ENCODE peak calls at places on chromosomes 4 and X, in ten cellular contexts. H is A549; Y is ureter; B is stimulated activated naive B cell treated with anti-CD40 and anti-IgM and Interleukin-4, amounts not matched to agents 10 μg/mL and 1 μg/mL and 100 μg/mL, for 72 hours; S is PC-3; Z is naive thymus-derived CD4-positive, alpha-beta T cell; M is foreskin fibroblast; Q is A673; R is Calu3; P is ascending aorta. L is an unnamed sample.

GRCh38 chr4:56505269-56506109 is at the start of gene ARL9:
- DNase-seq in H (peak), Y (peak), B (peak), S (peak), Z (peak), M (peak), Q (peak), R (peak), P (no peak), L (no peak)

GRCh38 chrX:47178337-47178736 is 15.3 kb upstream of the UBA1 start:
- DNase-seq in H (no peak), Y (no peak), B (no peak), S (no peak), Z (no peak), M (no peak), Q (no peak), R (no peak), P (no peak), L (no peak)

GRCh38 chr4:178970433-178971140 is 1528.3 kb upstream of the AGA start:
- DNase-seq in H (no peak), Y (no peak), B (no peak), S (no peak), Z (no peak), M (no peak), Q (no peak), R (no peak), P (no peak), L (no peak)

GRCh38 chr4:3313139-3313538 is 20.3 kb downstream of the RGS12 start:
- DNase-seq in H (no peak), Y (peak), B (no peak), S (no peak), Z (no peak), M (no peak), Q (no peak), R (no peak), P (no peak), L (no peak)

GRCh38 chr4:55768291-55768690 is 51.3 kb upstream of the EXOC1L start:
- DNase-seq in H (peak), Y (no peak), B (no peak), S (peak), Z (no peak), M (peak), Q (peak), R (peak), P (no peak), L (no peak)

GRCh38 chr4:77438549-77438948 is 167.1 kb upstream of the CXCL13 start:
- DNase-seq in H (no peak), Y (no peak), B (no peak), S (no peak), Z (no peak), M (no peak), Q (no peak), R (no peak), P (no peak), L (no peak)

GRCh38 chrX:119622356-119623232 is 16.4 kb upstream of the NKRF start:
- DNase-seq in H (no peak), Y (no peak), B (no peak), S (no peak), Z (no peak), M (peak), Q (no peak), R (no peak), P (no peak), L (no peak)

GRCh38 chrX:455199-455598 is 68.5 kb upstream of the PPP2R3B start:
- DNase-seq in H (no peak), Y (no peak), B (no peak), S (no peak), Z (no peak), M (no peak), Q (no peak), R (no peak), P (no peak), L (no peak)

GRCh38 chrX:23901065-23901464 is 6.7 kb downstream of the APOO start:
- DNase-seq in H (peak), Y (peak), B (no peak), S (peak), Z (no peak), M (peak), Q (no peak), R (peak), P (no peak), L (peak)